ENCODE peak calls at places on chromosomes 12 and 14, in seven cellular contexts. One of them, this sample, is unnamed. For H3K4me1, the result is how much of the 10 kb centered on the place peaks cover.

GRCh38 chr14:90743826-90744225 is 72.4 kb downstream of the TTC7B start:
- DNase-seq in ascending aorta: no peak
- DNase-seq in uterus: no peak
- DNase-seq in spleen: no peak
- DNase-seq in tibial artery: no peak
- DNase-seq in pancreas: no peak
- DNase-seq in ovary: no peak
- DNase-seq in this sample: no peak

GRCh38 chr12:7916936-7917335 is 19.1 kb downstream of the SLC2A3 start:
- DNase-seq in ascending aorta: no peak
- DNase-seq in uterus: no peak
- DNase-seq in spleen: no peak
- DNase-seq in tibial artery: no peak
- DNase-seq in pancreas: no peak
- DNase-seq in ovary: no peak
- DNase-seq in this sample: no peak

GRCh38 chr12:3348055-3348454 is 142.9 kb upstream of the PRMT8 start:
- DNase-seq in ascending aorta: no peak
- DNase-seq in uterus: no peak
- DNase-seq in spleen: no peak
- DNase-seq in tibial artery: peak
- DNase-seq in pancreas: no peak
- DNase-seq in ovary: no peak
- DNase-seq in this sample: no peak

GRCh38 chr14:102523200-102524025 is 13.8 kb upstream of the ANKRD9 start:
- DNase-seq in ascending aorta: no peak
- DNase-seq in uterus: no peak
- DNase-seq in spleen: no peak
- DNase-seq in tibial artery: no peak
- DNase-seq in pancreas: peak
- DNase-seq in ovary: no peak
- DNase-seq in this sample: no peak

GRCh38 chr12:109836916-109837315 is 3.7 kb upstream of the TRPV4 start:
- DNase-seq in ascending aorta: no peak
- DNase-seq in uterus: no peak
- DNase-seq in spleen: no peak
- DNase-seq in tibial artery: no peak
- DNase-seq in pancreas: no peak
- DNase-seq in ovary: no peak
- DNase-seq in this sample: no peak

GRCh38 chr12:11730299-11731041 is 81.0 kb downstream of the ETV6 start:
- DNase-seq in ascending aorta: no peak
- DNase-seq in uterus: no peak
- DNase-seq in spleen: no peak
- DNase-seq in tibial artery: no peak
- DNase-seq in pancreas: peak
- DNase-seq in ovary: no peak
- DNase-seq in this sample: peak

GRCh38 chr14:58099682-58100081 is 52.3 kb downstream of the ARMH4 start:
- DNase-seq in ascending aorta: no peak
- DNase-seq in uterus: no peak
- DNase-seq in spleen: no peak
- DNase-seq in tibial artery: no peak
- DNase-seq in pancreas: no peak
- DNase-seq in ovary: no peak
- DNase-seq in this sample: no peak

GRCh38 chr14:89251066-89251465 is 166.0 kb downstream of the FOXN3 start:
- DNase-seq in ascending aorta: peak
- DNase-seq in uterus: no peak
- DNase-seq in spleen: no peak
- DNase-seq in tibial artery: no peak
- DNase-seq in pancreas: no peak
- DNase-seq in ovary: no peak
- DNase-seq in this sample: no peak

GRCh38 chr14:90566481-90566880 is 169.7 kb downstream of the CALM1 start:
- DNase-seq in ascending aorta: no peak
- DNase-seq in uterus: no peak
- DNase-seq in spleen: no peak
- DNase-seq in tibial artery: no peak
- DNase-seq in pancreas: no peak
- DNase-seq in ovary: no peak
- DNase-seq in this sample: no peak

GRCh38 chr12:132385375-132385774 is 56.0 kb upstream of the GALNT9 start:
- DNase-seq in ascending aorta: no peak
- DNase-seq in uterus: no peak
- DNase-seq in spleen: no peak
- DNase-seq in tibial artery: no peak
- DNase-seq in pancreas: no peak
- DNase-seq in ovary: no peak
- DNase-seq in this sample: no peak

GRCh38 chr12:113955109-113955970 is 10.8 kb downstream of the RBM19 start:
- DNase-seq in ascending aorta: no peak
- DNase-seq in uterus: no peak
- DNase-seq in spleen: no peak
- DNase-seq in tibial artery: no peak
- DNase-seq in pancreas: no peak
- DNase-seq in ovary: no peak
- DNase-seq in this sample: no peak

GRCh38 chr14:103122578-103123127 is 608 bp upstream of the TNFAIP2 start:
- DNase-seq in ascending aorta: no peak
- DNase-seq in uterus: no peak
- DNase-seq in spleen: no peak
- DNase-seq in tibial artery: no peak
- DNase-seq in pancreas: peak
- DNase-seq in ovary: peak
- DNase-seq in this sample: no peak

GRCh38 chr14:32121948-32122347 is 44.8 kb downstream of the ARHGAP5 start:
- DNase-seq in ascending aorta: no peak
- DNase-seq in uterus: no peak
- DNase-seq in spleen: no peak
- DNase-seq in tibial artery: no peak
- DNase-seq in pancreas: no peak
- DNase-seq in ovary: no peak
- DNase-seq in this sample: no peak

GRCh38 chr12:28025821-28026505 is 53.4 kb upstream of the PTHLH start:
- DNase-seq in ascending aorta: no peak
- DNase-seq in uterus: no peak
- DNase-seq in spleen: no peak
- DNase-seq in tibial artery: no peak
- DNase-seq in pancreas: no peak
- DNase-seq in ovary: no peak
- DNase-seq in this sample: no peak

GRCh38 chr12:10033783-10034381 is 3.4 kb downstream of the CLEC9A start:
- DNase-seq in ascending aorta: no peak
- DNase-seq in uterus: no peak
- DNase-seq in spleen: no peak
- DNase-seq in tibial artery: no peak
- DNase-seq in pancreas: no peak
- DNase-seq in ovary: no peak
- DNase-seq in this sample: no peak

GRCh38 chr12:44375694-44376093 is 500.4 kb downstream of the NELL2 start:
- DNase-seq in ascending aorta: no peak
- DNase-seq in uterus: no peak
- DNase-seq in spleen: no peak
- DNase-seq in tibial artery: no peak
- DNase-seq in pancreas: no peak
- DNase-seq in ovary: no peak
- DNase-seq in this sample: no peak

GRCh38 chr12:81517296-81517695 is 241.9 kb downstream of the PPFIA2 start:
- DNase-seq in ascending aorta: no peak
- DNase-seq in uterus: no peak
- DNase-seq in spleen: no peak
- DNase-seq in tibial artery: no peak
- DNase-seq in pancreas: no peak
- DNase-seq in ovary: no peak
- DNase-seq in this sample: peak

GRCh38 chr12:8037947-8038346 is 5.4 kb downstream of the FOXJ2 start:
- DNase-seq in ascending aorta: no peak
- DNase-seq in uterus: no peak
- DNase-seq in spleen: no peak
- DNase-seq in tibial artery: no peak
- DNase-seq in pancreas: no peak
- DNase-seq in ovary: no peak
- DNase-seq in this sample: no peak

GRCh38 chr12:84964048-84964447 is 51.4 kb upstream of the SLC6A15 start:
- DNase-seq in ascending aorta: no peak
- DNase-seq in uterus: no peak
- DNase-seq in spleen: no peak
- DNase-seq in tibial artery: no peak
- DNase-seq in pancreas: no peak
- DNase-seq in ovary: no peak
- DNase-seq in this sample: no peak

GRCh38 chr14:36751116-36751515 is 89.5 kb downstream of the PAX9 start:
- DNase-seq in ascending aorta: no peak
- DNase-seq in uterus: no peak
- DNase-seq in spleen: no peak
- DNase-seq in tibial artery: no peak
- DNase-seq in pancreas: no peak
- DNase-seq in ovary: no peak
- DNase-seq in this sample: no peak

GRCh38 chr14:71236430-71236829 is 329.2 kb downstream of the PCNX1 start:
- DNase-seq in ascending aorta: no peak
- DNase-seq in uterus: no peak
- DNase-seq in spleen: no peak
- DNase-seq in tibial artery: no peak
- DNase-seq in pancreas: no peak
- DNase-seq in ovary: no peak
- DNase-seq in this sample: no peak

DNA sequence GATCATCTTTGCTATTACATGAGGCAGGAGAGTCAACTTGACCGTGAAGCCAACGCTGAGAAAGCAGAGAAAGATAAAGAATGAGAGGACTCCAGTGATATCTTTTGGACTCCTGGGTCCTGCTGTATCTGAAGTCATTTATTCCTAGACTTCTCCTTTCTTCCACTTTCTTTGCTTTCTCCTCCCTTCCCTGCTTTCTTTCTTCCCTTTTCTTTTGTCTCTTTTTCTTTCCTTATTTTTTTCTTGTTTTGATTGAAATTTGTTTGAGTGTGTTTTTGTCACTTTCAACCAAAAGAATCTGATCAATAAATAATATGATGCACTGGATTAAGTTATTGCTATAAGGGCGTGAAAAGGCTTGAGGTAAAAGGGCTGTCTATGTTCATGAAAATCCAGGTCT is 13.4 kb upstream of the GALNT6 start:
- DNase-seq in ascending aorta: no peak
- DNase-seq in uterus: no peak
- DNase-seq in spleen: no peak
- DNase-seq in tibial artery: no peak
- DNase-seq in pancreas: no peak
- DNase-seq in ovary: no peak
- DNase-seq in this sample: no peak
- H3K27ac ChIP-seq in ascending aorta: no peak
- H3K27ac ChIP-seq in uterus: no peak
- H3K27ac ChIP-seq in spleen: no peak
- H3K27ac ChIP-seq in tibial artery: no peak
- H3K27ac ChIP-seq in pancreas: no peak
- H3K27ac ChIP-seq in ovary: no peak
- H3K27ac ChIP-seq in this sample: no peak

GRCh38 chr14:52834440-52834842 is 43.0 kb upstream of the GNPNAT1 start:
- DNase-seq in ascending aorta: no peak
- DNase-seq in uterus: no peak
- DNase-seq in spleen: no peak
- DNase-seq in tibial artery: no peak
- DNase-seq in pancreas: no peak
- DNase-seq in ovary: no peak
- DNase-seq in this sample: no peak

GRCh38 chr14:52840916-52841315 is 49.5 kb upstream of the GNPNAT1 start:
- DNase-seq in ascending aorta: no peak
- DNase-seq in uterus: no peak
- DNase-seq in spleen: no peak
- DNase-seq in tibial artery: peak
- DNase-seq in pancreas: no peak
- DNase-seq in ovary: no peak
- DNase-seq in this sample: no peak

GRCh38 chr14:52833891-52834290 is 42.5 kb upstream of the GNPNAT1 start:
- DNase-seq in ascending aorta: no peak
- DNase-seq in uterus: no peak
- DNase-seq in spleen: no peak
- DNase-seq in tibial artery: no peak
- DNase-seq in pancreas: no peak
- DNase-seq in ovary: no peak
- DNase-seq in this sample: no peak

GRCh38 chr14:52837451-52837850 is 46.0 kb upstream of the GNPNAT1 start:
- DNase-seq in ascending aorta: no peak
- DNase-seq in uterus: no peak
- DNase-seq in spleen: no peak
- DNase-seq in tibial artery: no peak
- DNase-seq in pancreas: no peak
- DNase-seq in ovary: no peak
- DNase-seq in this sample: no peak

DNA sequence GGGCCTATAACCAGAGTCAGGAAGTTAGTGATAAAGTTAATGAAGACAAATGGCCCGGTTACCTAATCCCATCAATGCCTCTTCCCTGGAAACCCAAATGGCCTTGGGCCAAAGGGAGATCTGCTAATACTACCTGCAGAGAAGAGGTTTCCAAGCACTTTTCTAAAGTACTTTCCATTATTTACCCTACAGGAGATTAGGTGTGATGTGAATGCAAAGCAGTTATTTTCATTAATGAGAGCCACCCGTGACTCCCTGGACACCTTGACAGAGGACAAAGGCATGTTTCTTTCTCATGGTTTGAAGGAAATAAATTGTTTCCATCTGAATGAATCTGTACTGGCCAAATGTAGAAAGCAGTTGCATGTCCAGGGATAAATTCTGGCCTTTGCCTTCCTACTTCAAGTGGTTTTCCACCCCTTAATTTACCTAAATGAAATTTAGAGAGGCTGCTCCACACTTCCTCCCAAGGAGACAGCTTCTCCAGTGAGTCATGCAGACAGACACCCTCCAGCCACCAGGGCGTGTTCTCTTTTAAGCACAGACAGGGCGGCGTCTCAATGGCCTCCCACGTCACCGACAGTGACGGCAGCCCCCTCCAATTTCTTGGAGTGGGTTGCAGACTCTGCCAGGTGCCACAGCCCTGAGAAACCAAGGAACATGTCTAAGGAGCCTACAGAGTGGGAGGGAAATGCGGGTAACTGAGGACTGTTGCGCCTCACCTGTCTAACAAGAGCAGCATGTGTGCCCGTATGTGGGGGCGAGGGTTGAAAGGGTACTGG is 43.9 kb upstream of the GNPNAT1 start:
- DNase-seq in ascending aorta: no peak
- DNase-seq in uterus: no peak
- DNase-seq in spleen: no peak
- DNase-seq in tibial artery: no peak
- DNase-seq in pancreas: no peak
- DNase-seq in ovary: no peak
- DNase-seq in this sample: peak
- H3K4me1 ChIP-seq in ascending aorta: under half
- H3K4me1 ChIP-seq in uterus: under half
- H3K4me1 ChIP-seq in spleen: under half
- H3K4me1 ChIP-seq in tibial artery: under half
- H3K4me1 ChIP-seq in pancreas: under half
- H3K4me1 ChIP-seq in ovary: under half
- H3K4me1 ChIP-seq in this sample: under half

GRCh38 chr12:15011162-15011561 is 38.3 kb downstream of the PDE6H start:
- DNase-seq in ascending aorta: no peak
- DNase-seq in uterus: no peak
- DNase-seq in spleen: no peak
- DNase-seq in tibial artery: no peak
- DNase-seq in pancreas: peak
- DNase-seq in ovary: no peak
- DNase-seq in this sample: no peak
- TF ChIP-seq CTCF in ascending aorta: peak
- TF ChIP-seq CTCF in uterus: no peak
- TF ChIP-seq CTCF in spleen: no peak
- TF ChIP-seq CTCF in tibial artery: no peak
- TF ChIP-seq CTCF in pancreas: no peak
- TF ChIP-seq CTCF in ovary: no peak
- TF ChIP-seq CTCF in this sample: no peak

GRCh38 chr12:50914872-50915484 is 37.4 kb upstream of the HIGD1C start:
- DNase-seq in ascending aorta: no peak
- DNase-seq in uterus: no peak
- DNase-seq in spleen: no peak
- DNase-seq in tibial artery: no peak
- DNase-seq in pancreas: no peak
- DNase-seq in ovary: no peak
- DNase-seq in this sample: no peak
- H3K27ac ChIP-seq in ascending aorta: no peak
- H3K27ac ChIP-seq in uterus: no peak
- H3K27ac ChIP-seq in spleen: no peak
- H3K27ac ChIP-seq in tibial artery: no peak
- H3K27ac ChIP-seq in pancreas: no peak
- H3K27ac ChIP-seq in ovary: no peak
- H3K27ac ChIP-seq in this sample: no peak

This sample was measured in lung.